ENCODE peak calls at places on chromosomes 3 and 15, in seven cellular contexts. W is SK-N-SH, O is MCF 10A, V is ACHN, F is T-cell, M is esophagus squamous epithelium, R is AG08395. Y is an unnamed sample.

GRCh38 chr3:44976002-44976815 is at the start of the genes EXOSC7 and ZDHHC3:
- DNase-seq in R (peak), V (peak), O (peak), F (peak), M (peak), W (peak), Y (peak)

GRCh38 chr3:168250415-168250861 is 154.7 kb upstream of the GOLIM4 start:
- DNase-seq in W (peak), F (no peak), R (no peak), O (no peak), V (no peak), M (no peak), Y (no peak)

GRCh38 chr3:165159760-165160421 is 36.3 kb downstream of the SLITRK3 start:
- DNase-seq in W (no peak), F (no peak), V (no peak), O (no peak), R (no peak), M (no peak), Y (no peak)

GRCh38 chr3:125212509-125213372 is at the start of gene SLC12A8:
- DNase-seq in V (peak), R (no peak), F (no peak), M (no peak), O (peak), W (peak), Y (no peak)

GRCh38 chr3:150751781-150752263 is 11.1 kb downstream of the SIAH2 start:
- DNase-seq in V (no peak), O (no peak), M (no peak), R (no peak), W (no peak), F (no peak), Y (no peak)

GRCh38 chr3:133574260-133574881 is 885 bp downstream of the CDV3 start:
- DNase-seq in O (peak), W (peak), R (peak), F (peak), V (peak), M (no peak), Y (no peak)

GRCh38 chr15:96337991-96338771 is 7.7 kb downstream of the NR2F2 start:
- DNase-seq in O (peak), V (peak), R (no peak), F (no peak), W (no peak), M (no peak), Y (no peak)

GRCh38 chr15:63331456-63331855 is 50.2 kb downstream of the CA12 start:
- DNase-seq in W (no peak), R (no peak), O (peak), M (no peak), F (no peak), V (no peak), Y (no peak)

GRCh38 chr3:50356553-50356952 is 2.8 kb downstream of the TMEM115 start:
- DNase-seq in R (peak), M (no peak), O (no peak), F (no peak), V (no peak), W (no peak), Y (no peak)

GRCh38 chr15:92672102-92672501 is 16.5 kb upstream of the FAM174B start:
- DNase-seq in R (no peak), O (no peak), W (peak), F (no peak), M (no peak), V (no peak), Y (no peak)

GRCh38 chr3:42705039-42705767 is 2.6 kb upstream of the HHATL start:
- DNase-seq in W (peak), O (no peak), F (no peak), V (no peak), M (no peak), R (no peak), Y (no peak)

GRCh38 chr3:143812411-143812968 is 35.8 kb downstream of the SLC9A9 start:
- DNase-seq in V (no peak), M (no peak), O (no peak), F (no peak), R (no peak), W (no peak), Y (no peak)

GRCh38 chr3:34174740-34175139 is 376.3 kb downstream of the PDCD6IP start:
- DNase-seq in M (no peak), R (no peak), F (no peak), V (no peak), W (no peak), O (no peak), Y (no peak)

GRCh38 chr15:28914046-28914445 is 28.3 kb downstream of the APBA2 start:
- DNase-seq in O (no peak), R (no peak), M (no peak), V (no peak), W (no peak), F (no peak), Y (no peak)

GRCh38 chr3:195030791-195031321 is 240.1 kb downstream of the XXYLT1 start:
- DNase-seq in W (peak), M (no peak), O (peak), R (no peak), V (no peak), F (no peak), Y (no peak)

GRCh38 chr3:116863842-116864626 is 154.5 kb downstream of the TUSC7 start:
- DNase-seq in M (no peak), R (peak), O (peak), F (no peak), V (peak), W (peak), Y (no peak)

GRCh38 chr3:177256991-177257390 is 59.7 kb upstream of the TBL1XR1 start:
- DNase-seq in W (no peak), M (no peak), R (no peak), V (no peak), F (no peak), O (no peak), Y (no peak)

GRCh38 chr3:70882104-70882503 is 569.7 kb upstream of the MDFIC2 start:
- DNase-seq in R (no peak), W (no peak), F (no peak), M (no peak), V (no peak), O (no peak), Y (no peak)

GRCh38 chr15:48984811-48985352 is 21.2 kb upstream of the SHC4 start:
- DNase-seq in W (no peak), O (no peak), R (peak), M (no peak), F (no peak), V (no peak), Y (no peak)

GRCh38 chr3:47238017-47238416 is 44.6 kb downstream of the KIF9 start:
- DNase-seq in O (no peak), R (no peak), V (no peak), M (no peak), F (no peak), W (no peak), Y (no peak)

GRCh38 chr3:54087581-54088410 is 34.6 kb upstream of the CACNA2D3 start:
- DNase-seq in V (no peak), R (no peak), M (no peak), O (no peak), W (peak), F (no peak), Y (no peak)

GRCh38 chr3:164408356-164408755 is 669.9 kb downstream of the SI start:
- DNase-seq in F (no peak), M (no peak), V (no peak), O (no peak), W (no peak), R (no peak), Y (no peak)

GRCh38 chr15:31905054-31905453 is 125.3 kb upstream of the CHRNA7 start:
- DNase-seq in O (no peak), M (no peak), W (no peak), V (no peak), F (no peak), R (no peak), Y (no peak)

GRCh38 chr15:98737122-98737521 is 88.8 kb downstream of the IGF1R start:
- DNase-seq in F (no peak), V (no peak), M (no peak), O (no peak), W (no peak), R (no peak), Y (no peak)

GRCh38 chr3:50299929-50300680 is 900 bp upstream of the HYAL3 start:
- DNase-seq in V (peak), O (no peak), M (no peak), W (no peak), R (peak), F (no peak), Y (no peak)

GRCh38 chr3:119627461-119627860 is 29.8 kb downstream of the PLA1A start:
- DNase-seq in R (no peak), M (no peak), V (no peak), W (no peak), F (no peak), O (no peak), Y (no peak)

GRCh38 chr3:18446067-18446793 is 21.1 kb upstream of the SATB1 start:
- DNase-seq in V (no peak), F (no peak), R (no peak), W (no peak), M (no peak), O (no peak), Y (no peak)

GRCh38 chr3:195260286-195260905 is 10.6 kb downstream of the XXYLT1 start:
- DNase-seq in O (no peak), R (peak), W (peak), V (no peak), M (no peak), F (no peak), Y (peak)

GRCh38 chr3:55074861-55075260 is 147.0 kb upstream of the LRTM1 start:
- DNase-seq in M (no peak), W (no peak), V (no peak), O (no peak), F (no peak), R (no peak), Y (no peak)